ENCODE peak calls at places on chromosomes 6 and 20, in ten cellular contexts. E is aorta, A is Karpas-422, B is SJSA1, N is body of pancreas, O is H9, P is IMR-90, R is GM23338, Y is upper lobe of right lung, Z is tibial nerve. D is an unnamed sample. For H3K27me3 and H3K4me1, the result is how much of the 10 kb centered on the place peaks cover.

GRCh38 chr20:51739722-51740249 is 28.4 kb downstream of the ATP9A start:
- DNase-seq in E (no peak), A (no peak), B (no peak), N (no peak), O (no peak), P (no peak), R (no peak), Y (no peak), Z (no peak), D (no peak)

GRCh38 chr6:109961666-109962065 is 16.4 kb upstream of the GPR6 start:
- DNase-seq in E (no peak), A (no peak), B (no peak), N (no peak), O (no peak), P (no peak), R (no peak), Y (no peak), Z (no peak), D (no peak)

GRCh38 chr6:167978607-167979006 is 18.9 kb upstream of the KIF25 start:
- DNase-seq in E (no peak), A (no peak), B (no peak), N (no peak), O (no peak), P (no peak), R (no peak), Y (no peak), Z (no peak), D (no peak)

GRCh38 chr6:46676604-46677313 is 10.9 kb upstream of the TDRD6 start:
- DNase-seq in E (no peak), A (peak), B (no peak), N (no peak), O (no peak), P (no peak), R (no peak), Y (no peak), Z (no peak), D (no peak)

GRCh38 chr6:6546318-6547110 is 42.0 kb upstream of the LY86 start:
- DNase-seq in E (peak), A (peak), B (no peak), N (peak), O (peak), P (peak), R (peak), Y (peak), Z (peak), D (peak)

GRCh38 chr6:90533615-90534336 is 53.1 kb downstream of the MAP3K7 start:
- DNase-seq in E (no peak), A (no peak), B (no peak), N (no peak), O (no peak), P (no peak), R (no peak), Y (no peak), Z (no peak), D (no peak)

GRCh38 chr6:56079761-56080540 is 167.4 kb downstream of the COL21A1 start:
- DNase-seq in E (no peak), A (no peak), B (no peak), N (no peak), O (no peak), P (no peak), R (no peak), Y (no peak), Z (no peak), D (no peak)

GRCh38 chr6:4281341-4282293 is 146.2 kb upstream of the ECI2 start:
- DNase-seq in E (no peak), A (no peak), B (no peak), N (peak), O (peak), P (peak), R (peak), Y (peak), Z (no peak), D (peak)

GRCh38 chr6:101396552-101397173 is 3.2 kb downstream of the GRIK2 start:
- DNase-seq in E (peak), A (peak), B (peak), N (peak), O (peak), P (peak), R (peak), Y (no peak), Z (peak), D (no peak)

GRCh38 chr6:100210138-100210872 is 216.3 kb upstream of the MCHR2 start:
- DNase-seq in E (no peak), A (no peak), B (no peak), N (no peak), O (no peak), P (no peak), R (no peak), Y (no peak), Z (no peak), D (no peak)

DNA sequence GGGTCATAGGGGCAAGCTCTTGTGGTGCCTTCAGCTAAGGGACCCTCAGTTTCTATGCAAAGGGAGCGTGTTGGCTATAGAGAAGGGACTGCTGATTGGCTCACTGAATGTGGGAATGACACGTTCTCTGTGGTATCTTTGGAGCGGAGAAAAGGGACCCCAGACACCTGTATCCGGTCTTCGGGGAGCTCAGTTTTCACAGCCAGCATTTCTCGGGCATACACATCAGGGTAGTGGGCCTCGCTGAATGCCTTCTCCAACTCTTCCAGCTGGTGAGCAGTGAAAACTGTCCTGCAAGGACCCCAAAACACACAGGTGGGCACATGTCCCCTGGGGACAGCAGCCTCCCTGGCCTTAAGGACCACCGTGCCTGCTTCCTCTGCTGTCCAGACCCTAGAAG is 3.3 kb downstream of the VSX1 start:
- DNase-seq in E (no peak), A (no peak), B (peak), N (no peak), O (peak), P (no peak), R (no peak), Y (no peak), Z (no peak), D (no peak)
- H3K27me3 ChIP-seq in E (under half), A (under half), B (half or more), N (under half), O (under half), P (half or more), R (half or more), Y (half or more), Z (half or more), D (under half)

DNA sequence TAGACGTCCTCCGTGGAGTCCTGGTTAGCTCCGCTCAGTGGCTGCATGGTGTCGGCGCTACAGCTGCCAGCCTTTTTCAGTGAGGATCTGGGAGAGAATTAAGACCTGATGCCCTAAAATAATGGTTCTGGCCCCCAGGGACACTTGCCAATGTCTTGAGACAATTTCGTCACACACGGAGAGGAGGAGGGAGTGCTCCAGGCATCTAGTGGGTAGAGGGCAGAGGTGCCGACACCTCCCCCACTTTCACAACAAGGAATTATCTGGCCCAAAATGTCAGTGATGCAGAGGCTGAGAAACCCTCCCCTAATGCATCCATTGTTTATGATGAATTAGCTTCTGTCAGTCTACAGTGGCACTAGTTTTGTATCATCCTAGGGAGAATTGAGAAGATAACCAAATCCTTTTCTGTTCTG is 24.4 kb downstream of the TMEM181 start:
- DNase-seq in E (no peak), A (no peak), B (no peak), N (no peak), O (no peak), P (no peak), R (no peak), Y (no peak), Z (no peak), D (no peak)
- H3K4me1 ChIP-seq in E (under half), A (under half), B (under half), N (under half), O (under half), P (under half), R (under half), Y (under half), Z (under half), D (under half)

GRCh38 chr20:18187020-18187419 is 49.4 kb downstream of the KAT14 start:
- DNase-seq in E (no peak), A (no peak), B (no peak), N (no peak), O (no peak), P (no peak), R (no peak), Y (no peak), Z (no peak), D (no peak)
- H3K27ac ChIP-seq in E (no peak), A (no peak), B (no peak), N (no peak), O (no peak), P (no peak), R (no peak), Y (no peak), Z (no peak), D (no peak)

GRCh38 chr20:62577447-62577846 is 64.9 kb upstream of the SLCO4A1 start:
- DNase-seq in E (no peak), A (no peak), B (no peak), N (peak), O (no peak), P (no peak), R (no peak), Y (no peak), Z (no peak), D (no peak)

GRCh38 chr20:62573856-62574611 is 68.3 kb upstream of the SLCO4A1 start:
- DNase-seq in E (no peak), A (no peak), B (no peak), N (no peak), O (no peak), P (no peak), R (no peak), Y (no peak), Z (no peak), D (no peak)

GRCh38 chr20:62576815-62577214 is 65.5 kb upstream of the SLCO4A1 start:
- DNase-seq in E (no peak), A (no peak), B (no peak), N (no peak), O (peak), P (peak), R (peak), Y (no peak), Z (no peak), D (no peak)

GRCh38 chr20:62574612-62574993 is 67.7 kb upstream of the SLCO4A1 start:
- DNase-seq in E (no peak), A (no peak), B (no peak), N (no peak), O (no peak), P (no peak), R (no peak), Y (no peak), Z (no peak), D (no peak)

GRCh38 chr20:62575976-62576722 is 66.2 kb upstream of the SLCO4A1 start:
- DNase-seq in E (no peak), A (no peak), B (no peak), N (no peak), O (no peak), P (no peak), R (no peak), Y (no peak), Z (no peak), D (no peak)
- H3K27me3 ChIP-seq in E (under half), A (under half), B (half or more), N (under half), O (under half), P (half or more), R (under half), Y (half or more), Z (half or more), D (under half)

DNA sequence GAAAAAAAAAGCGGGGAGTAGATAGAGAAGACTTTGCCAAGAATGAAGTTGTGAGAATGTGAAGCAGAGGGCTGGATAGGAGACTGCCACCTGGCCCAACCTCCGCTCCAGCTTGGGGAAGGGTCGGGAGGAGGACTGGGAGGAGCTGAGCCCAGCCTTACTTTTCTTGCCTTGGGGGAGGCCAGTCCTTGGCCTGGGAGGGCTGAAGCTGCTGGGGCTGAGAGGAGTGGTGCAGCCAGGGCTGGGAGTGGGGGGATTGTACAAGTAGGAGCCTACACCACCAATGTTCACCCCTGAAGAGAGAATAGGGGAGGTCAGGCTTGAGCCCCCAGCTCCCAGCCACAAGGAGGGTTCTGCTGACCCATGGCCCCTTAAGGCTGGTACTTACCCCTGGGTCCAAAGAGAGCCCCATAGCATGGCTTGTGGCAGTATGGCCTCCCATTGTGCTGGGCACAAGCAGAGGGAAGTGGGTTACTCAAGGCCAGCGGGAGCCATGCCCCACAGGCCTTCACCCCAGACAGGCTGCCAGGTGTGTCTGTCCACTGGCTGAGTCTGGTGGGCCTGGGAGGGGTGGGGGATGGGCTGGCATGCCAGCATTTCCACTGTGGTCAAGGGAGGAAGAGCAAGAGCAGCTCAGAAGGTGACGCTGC is 1.1 kb downstream of the CRIP3 start:
- DNase-seq in E (peak), A (peak), B (no peak), N (no peak), O (no peak), P (no peak), R (no peak), Y (no peak), Z (no peak), D (no peak)
- H3K4me1 ChIP-seq in E (under half), A (under half), B (under half), N (under half), O (under half), P (under half), R (under half), Y (under half), Z (under half), D (under half)